ENCODE peak calls at places on chromosome X, in eight cellular contexts. R, D, B, J, E, O, K and Y are unnamed samples.

GRCh38 chrX:107736781-107737531 is 38.6 kb downstream of the TSC22D3 start:
- DNase-seq in R (no peak), D (no peak), B (no peak), J (peak), E (no peak), O (no peak), K (peak), Y (no peak)

GRCh38 chrX:22760513-22761057 is 239.2 kb upstream of the DDX53 start:
- DNase-seq in R (no peak), D (no peak), B (no peak), J (no peak), E (no peak), O (no peak), K (no peak), Y (no peak)

GRCh38 chrX:17680732-17681413 is 56.4 kb upstream of the SCML1 start:
- DNase-seq in R (no peak), D (no peak), B (no peak), J (no peak), E (no peak), O (no peak), K (peak), Y (no peak)

GRCh38 chrX:54937416-54937815 is 16.8 kb downstream of the TRO start:
- DNase-seq in R (no peak), D (no peak), B (no peak), J (no peak), E (no peak), O (no peak), K (no peak), Y (no peak)

GRCh38 chrX:150446151-150446550 is 83.0 kb downstream of the MAMLD1 start:
- DNase-seq in R (no peak), D (no peak), B (no peak), J (no peak), E (no peak), O (no peak), K (no peak), Y (no peak)

GRCh38 chrX:79133897-79134296 is 10.6 kb upstream of the GPR174 start:
- DNase-seq in R (peak), D (no peak), B (no peak), J (no peak), E (no peak), O (no peak), K (no peak), Y (peak)

GRCh38 chrX:150219374-150220185 is 143.5 kb upstream of the MAMLD1 start:
- DNase-seq in R (no peak), D (no peak), B (no peak), J (peak), E (peak), O (no peak), K (peak), Y (no peak)

GRCh38 chrX:134695999-134696398 is 37.7 kb upstream of the PLAC1 start:
- DNase-seq in R (no peak), D (no peak), B (no peak), J (no peak), E (no peak), O (no peak), K (no peak), Y (no peak)

GRCh38 chrX:96841325-96841724 is 42.4 kb upstream of the RPA4 start:
- DNase-seq in R (no peak), D (no peak), B (no peak), J (no peak), E (no peak), O (no peak), K (no peak), Y (no peak)

GRCh38 chrX:16946971-16947562 is 609 bp downstream of the REPS2 start:
- DNase-seq in R (no peak), D (no peak), B (peak), J (no peak), E (no peak), O (peak), K (no peak), Y (no peak)

GRCh38 chrX:119734897-119735339 is 23.5 kb upstream of the SOWAHD start:
- DNase-seq in R (no peak), D (no peak), B (no peak), J (no peak), E (no peak), O (no peak), K (no peak), Y (no peak)

GRCh38 chrX:2484721-2485459 is 15.9 kb downstream of the DHRSX start:
- DNase-seq in R (no peak), D (no peak), B (no peak), J (peak), E (peak), O (no peak), K (no peak), Y (no peak)

GRCh38 chrX:71550578-71550977 is 17.7 kb downstream of the OGT start:
- DNase-seq in R (no peak), D (no peak), B (no peak), J (no peak), E (no peak), O (no peak), K (no peak), Y (no peak)

GRCh38 chrX:129718701-129719100 is 20.1 kb upstream of the XPNPEP2 start:
- DNase-seq in R (no peak), D (no peak), B (no peak), J (no peak), E (no peak), O (no peak), K (no peak), Y (no peak)

GRCh38 chrX:150704030-150704613 is 10.9 kb downstream of the MTMR1 start:
- DNase-seq in R (no peak), D (no peak), B (no peak), J (no peak), E (no peak), O (peak), K (no peak), Y (no peak)

GRCh38 chrX:86711531-86712180 is 563.4 kb downstream of the DACH2 start:
- DNase-seq in R (no peak), D (no peak), B (no peak), J (no peak), E (no peak), O (no peak), K (no peak), Y (no peak)

GRCh38 chrX:17692709-17693346 is 44.5 kb upstream of the SCML1 start:
- DNase-seq in R (no peak), D (no peak), B (no peak), J (peak), E (peak), O (no peak), K (no peak), Y (no peak)

GRCh38 chrX:106009145-106009544 is 29.4 kb downstream of the SERPINA7 start:
- DNase-seq in R (no peak), D (no peak), B (no peak), J (no peak), E (no peak), O (no peak), K (no peak), Y (no peak)

GRCh38 chrX:143536176-143536575 is 18.9 kb upstream of the SPANXN3 start:
- DNase-seq in R (no peak), D (no peak), B (no peak), J (no peak), E (no peak), O (no peak), K (no peak), Y (no peak)

GRCh38 chrX:53093177-53093655 is 726 bp upstream of the KANTR start:
- DNase-seq in R (peak), D (peak), B (peak), J (peak), E (peak), O (peak), K (peak), Y (peak)

GRCh38 chrX:46876901-46877300 is 35.3 kb upstream of the JADE3 start:
- DNase-seq in R (no peak), D (no peak), B (no peak), J (no peak), E (no peak), O (no peak), K (no peak), Y (no peak)